ENCODE peak calls at places on chromosomes 12 and 14, in four cellular contexts. One of them, this sample, is unnamed.
A peak's percentile ranks its signal among the peaks of the same experiment; 100 is the strongest.

GRCh38 chr12:21677204-21677603 is 19.6 kb upstream of the LDHB start:
- DNase-seq in transverse colon: no peak
- DNase-seq in fibroblast of pulmonary artery: no peak
- DNase-seq in HCT116: no peak
- DNase-seq in this sample: no peak

GRCh38 chr12:121926874-121927706 is 8.7 kb downstream of the CFAP251 start:
- DNase-seq in fibroblast of pulmonary artery: no peak
- DNase-seq in transverse colon: no peak
- DNase-seq in HCT116: no peak
- DNase-seq in this sample: no peak

GRCh38 chr14:29085546-29085945 is 319.0 kb downstream of the FOXG1 start:
- DNase-seq in HCT116: no peak
- DNase-seq in fibroblast of pulmonary artery: peak; percentile 3
- DNase-seq in transverse colon: no peak
- DNase-seq in this sample: no peak

GRCh38 chr14:92527724-92528123 is 14.1 kb downstream of the RIN3 start:
- DNase-seq in HCT116: no peak
- DNase-seq in transverse colon: no peak
- DNase-seq in fibroblast of pulmonary artery: peak; percentile 33
- DNase-seq in this sample: no peak

GRCh38 chr12:107826276-107826675 is 51.8 kb downstream of the ASCL4 start:
- DNase-seq in HCT116: no peak
- DNase-seq in fibroblast of pulmonary artery: no peak
- DNase-seq in transverse colon: no peak
- DNase-seq in this sample: no peak

GRCh38 chr12:92462049-92462448 is 240.7 kb upstream of the PLEKHG7 start:
- DNase-seq in fibroblast of pulmonary artery: peak; percentile 10
- DNase-seq in HCT116: no peak
- DNase-seq in transverse colon: peak; percentile 22
- DNase-seq in this sample: no peak

GRCh38 chr12:76020281-76020680 is 11.3 kb downstream of the PHLDA1 start:
- DNase-seq in HCT116: peak; percentile 81
- DNase-seq in transverse colon: peak; percentile 49
- DNase-seq in fibroblast of pulmonary artery: peak; percentile 72
- DNase-seq in this sample: no peak

GRCh38 chr12:124217508-124217981 is 77.3 kb upstream of the RFLNA start:
- DNase-seq in HCT116: no peak
- DNase-seq in transverse colon: no peak
- DNase-seq in fibroblast of pulmonary artery: no peak
- DNase-seq in this sample: no peak

GRCh38 chr14:43896044-43896443 is 611.0 kb downstream of the FSCB start:
- DNase-seq in HCT116: no peak
- DNase-seq in fibroblast of pulmonary artery: no peak
- DNase-seq in transverse colon: no peak
- DNase-seq in this sample: no peak

GRCh38 chr12:84507914-84508313 is 404.7 kb downstream of the SLC6A15 start:
- DNase-seq in HCT116: no peak
- DNase-seq in fibroblast of pulmonary artery: no peak
- DNase-seq in transverse colon: no peak
- DNase-seq in this sample: no peak

GRCh38 chr12:3261782-3262359 is 184.7 kb downstream of the TSPAN9 start:
- DNase-seq in fibroblast of pulmonary artery: peak; percentile 45
- DNase-seq in transverse colon: no peak
- DNase-seq in HCT116: no peak
- DNase-seq in this sample: no peak
- TF ChIP-seq CTCF in fibroblast of pulmonary artery: peak; percentile 4
- TF ChIP-seq CTCF in transverse colon: no peak
- TF ChIP-seq CTCF in HCT116: no peak
- TF ChIP-seq CTCF in this sample: no peak

GRCh38 chr12:120118710-120119097 is 2.2 kb upstream of the RAB35 start:
- DNase-seq in fibroblast of pulmonary artery: peak; percentile 40
- DNase-seq in transverse colon: no peak
- DNase-seq in HCT116: no peak
- DNase-seq in this sample: no peak
- H3K4me3 ChIP-seq in fibroblast of pulmonary artery: peak overlapping the region; percentile 68
- H3K4me3 ChIP-seq in transverse colon: no peak overlapping the region
- H3K4me3 ChIP-seq in HCT116: no peak overlapping the region
- H3K4me3 ChIP-seq in this sample: no peak overlapping the region

GRCh38 chr12:98939350-98939749 is 294.3 kb downstream of the APAF1 start:
- DNase-seq in fibroblast of pulmonary artery: peak; percentile 42
- DNase-seq in HCT116: peak; percentile 22
- DNase-seq in transverse colon: no peak
- DNase-seq in this sample: peak; percentile 21
- TF ChIP-seq CTCF in fibroblast of pulmonary artery: peak; percentile 50
- TF ChIP-seq CTCF in HCT116: peak; percentile 58
- TF ChIP-seq CTCF in transverse colon: peak; percentile 9
- TF ChIP-seq CTCF in this sample: peak; percentile 32

GRCh38 chr12:2961705-2962104 is 2.5 kb downstream of the TEAD4 start:
- DNase-seq in HCT116: no peak
- DNase-seq in fibroblast of pulmonary artery: no peak
- DNase-seq in transverse colon: no peak
- DNase-seq in this sample: no peak

GRCh38 chr12:2960432-2960956 is 1.3 kb downstream of the TEAD4 start:
- DNase-seq in fibroblast of pulmonary artery: peak; percentile 25
- DNase-seq in transverse colon: no peak
- DNase-seq in HCT116: no peak
- DNase-seq in this sample: no peak

GRCh38 chr12:2959508-2960431 is 573 bp downstream of the TEAD4 start:
- DNase-seq in fibroblast of pulmonary artery: peak; percentile 63
- DNase-seq in transverse colon: peak; percentile 43
- DNase-seq in HCT116: no peak
- DNase-seq in this sample: peak; percentile 79

GRCh38 chr12:2959194-2959507 is at the start of gene TEAD4:
- DNase-seq in fibroblast of pulmonary artery: peak; percentile 79
- DNase-seq in transverse colon: peak; percentile 71
- DNase-seq in HCT116: peak; percentile 39
- DNase-seq in this sample: peak; percentile 99

GRCh38 chr12:2960996-2961616 is 1.9 kb downstream of the TEAD4 start:
- DNase-seq in transverse colon: no peak
- DNase-seq in fibroblast of pulmonary artery: no peak
- DNase-seq in HCT116: no peak
- DNase-seq in this sample: no peak
- H3K4me3 ChIP-seq in transverse colon: no peak overlapping the region
- H3K4me3 ChIP-seq in fibroblast of pulmonary artery: peak overlapping the region; percentile 63
- H3K4me3 ChIP-seq in HCT116: peak overlapping the region; percentile 67
- H3K4me3 ChIP-seq in this sample: peak overlapping the region; percentile 94

DNA sequence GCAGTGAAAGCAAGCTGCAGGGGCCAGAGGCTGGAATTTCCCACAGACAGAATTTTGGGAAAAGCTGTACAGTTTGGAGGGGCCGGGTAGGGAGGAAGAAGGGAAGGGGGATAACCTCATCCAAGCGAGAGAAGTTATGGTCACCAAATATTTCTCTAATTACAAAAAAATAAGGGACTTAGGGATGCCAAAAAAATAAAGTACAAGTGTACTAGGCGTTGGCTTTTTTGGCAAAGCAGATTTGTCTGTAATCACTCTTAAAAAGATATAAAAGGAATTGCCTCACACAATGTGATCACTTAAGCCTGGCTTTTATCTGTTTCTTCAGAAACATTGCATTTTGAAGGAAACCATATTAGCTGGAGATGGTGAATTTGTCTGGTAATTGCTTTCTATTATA is 31.1 kb upstream of the ADGRD1 start:
- DNase-seq in fibroblast of pulmonary artery: no peak
- DNase-seq in HCT116: no peak
- DNase-seq in transverse colon: no peak
- DNase-seq in this sample: no peak
- TF ChIP-seq CTCF in fibroblast of pulmonary artery: no peak
- TF ChIP-seq CTCF in HCT116: no peak
- TF ChIP-seq CTCF in transverse colon: no peak
- TF ChIP-seq CTCF in this sample: no peak

GRCh38 chr12:79935021-79935623 is at the start of gene PPP1R12A:
- DNase-seq in HCT116: peak; percentile 91
- DNase-seq in fibroblast of pulmonary artery: peak; percentile 98
- DNase-seq in transverse colon: peak; percentile 97
- DNase-seq in this sample: peak; percentile 97

GRCh38 chr12:79934309-79935020 is 432 bp downstream of the PPP1R12A start:
- DNase-seq in fibroblast of pulmonary artery: peak; percentile 31
- DNase-seq in HCT116: no peak
- DNase-seq in transverse colon: no peak
- DNase-seq in this sample: peak; percentile 53

GRCh38 chr12:79933580-79934264 is 1.2 kb downstream of the PPP1R12A start:
- DNase-seq in transverse colon: peak; percentile 11
- DNase-seq in fibroblast of pulmonary artery: peak; percentile 25
- DNase-seq in HCT116: no peak
- DNase-seq in this sample: no peak

GRCh38 chr12:79933043-79933442 is 1.9 kb downstream of the PPP1R12A start:
- DNase-seq in transverse colon: no peak
- DNase-seq in HCT116: no peak
- DNase-seq in fibroblast of pulmonary artery: no peak
- DNase-seq in this sample: no peak

DNA sequence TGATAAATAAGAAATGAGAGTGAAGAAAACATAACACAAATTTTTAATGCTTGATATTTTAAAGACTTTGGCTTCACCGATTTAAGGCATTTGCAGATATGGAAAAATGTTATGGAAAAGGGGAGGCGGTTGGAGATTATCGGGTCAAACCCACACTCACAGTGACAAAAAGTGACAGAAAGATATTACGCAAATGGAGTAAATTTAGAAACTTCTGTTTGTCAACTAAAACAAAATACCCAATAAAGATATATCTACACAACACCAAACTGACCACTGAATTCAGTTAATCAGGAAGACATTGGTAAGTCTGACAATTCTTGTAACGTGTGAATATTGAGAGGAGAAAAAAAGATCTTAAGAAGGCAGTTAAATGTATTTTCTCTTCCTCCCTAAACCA is 2.5 kb downstream of the PPP1R12A start:
- DNase-seq in transverse colon: no peak
- DNase-seq in fibroblast of pulmonary artery: no peak
- DNase-seq in HCT116: no peak
- DNase-seq in this sample: no peak
- H3K4me3 ChIP-seq in transverse colon: peak overlapping the region; percentile 76
- H3K4me3 ChIP-seq in fibroblast of pulmonary artery: peak overlapping the region; percentile 95
- H3K4me3 ChIP-seq in HCT116: no peak overlapping the region
- H3K4me3 ChIP-seq in this sample: no peak overlapping the region

GRCh38 chr14:54566410-54567223 is at the start of gene SAMD4A:
- DNase-seq in fibroblast of pulmonary artery: peak; percentile 90
- DNase-seq in transverse colon: peak; percentile 75
- DNase-seq in HCT116: no peak
- DNase-seq in this sample: peak; percentile 83

GRCh38 chr14:54566152-54566409 is 847 bp upstream of the SAMD4A start:
- DNase-seq in fibroblast of pulmonary artery: no peak
- DNase-seq in transverse colon: no peak
- DNase-seq in HCT116: no peak
- DNase-seq in this sample: no peak

GRCh38 chr14:54567224-54567633 is 301 bp downstream of the SAMD4A start:
- DNase-seq in transverse colon: peak; percentile 34
- DNase-seq in HCT116: no peak
- DNase-seq in fibroblast of pulmonary artery: no peak
- DNase-seq in this sample: peak; percentile 51

GRCh38 chr14:54568821-54569591 is 2.1 kb downstream of the SAMD4A start:
- DNase-seq in transverse colon: peak; percentile 15
- DNase-seq in HCT116: no peak
- DNase-seq in fibroblast of pulmonary artery: no peak
- DNase-seq in this sample: no peak

GRCh38 chr14:54567634-54568561 is 970 bp downstream of the SAMD4A start:
- DNase-seq in HCT116: no peak
- DNase-seq in fibroblast of pulmonary artery: peak; percentile 62
- DNase-seq in transverse colon: peak; percentile 49
- DNase-seq in this sample: peak; percentile 61
- TF ChIP-seq CTCF in HCT116: no peak
- TF ChIP-seq CTCF in fibroblast of pulmonary artery: no peak
- TF ChIP-seq CTCF in transverse colon: no peak
- TF ChIP-seq CTCF in this sample: no peak

This sample was measured in Caco-2.